ENCODE peak calls at places on chromosome 10, in eight cellular contexts. F is NB4, N is HCT116, C is prostate gland, I is heart left ventricle, Y is A549, A is tibial nerve, E is IMR-90. L is an unnamed sample.

GRCh38 chr10:34241226-34242000 is 573.7 kb downstream of the PARD3 start:
- DNase-seq in F (no peak), N (no peak), C (no peak), I (no peak), Y (no peak), A (no peak), E (no peak), L (no peak)

GRCh38 chr10:13450078-13450477 is 78.7 kb downstream of the BEND7 start:
- DNase-seq in F (peak; percentile 1), N (no peak), C (no peak), I (no peak), Y (no peak), A (no peak), E (peak; percentile 72), L (no peak)

GRCh38 chr10:100194711-100195110 is 8.9 kb upstream of the ERLIN1 start:
- DNase-seq in F (no peak), N (no peak), C (no peak), I (no peak), Y (no peak), A (no peak), E (no peak), L (no peak)

GRCh38 chr10:16436367-16436757 is 448 bp upstream of the PTER start:
- DNase-seq in F (no peak), N (no peak), C (no peak), I (peak; percentile 22), Y (no peak), A (no peak), E (no peak), L (no peak)

GRCh38 chr10:110399163-110400094 is 94.7 kb upstream of the SMNDC1 start:
- DNase-seq in F (no peak), N (peak; percentile 95), C (no peak), I (no peak), Y (peak; percentile 90), A (no peak), E (peak; percentile 99), L (no peak)

GRCh38 chr10:29946953-29947700 is 112.3 kb downstream of the JCAD start:
- DNase-seq in F (no peak), N (no peak), C (peak; percentile 78), I (peak; percentile 42), Y (no peak), A (peak; percentile 20), E (peak; percentile 94), L (peak; percentile 35)

GRCh38 chr10:659710-660141 is 29.7 kb downstream of the DIP2C start:
- DNase-seq in F (no peak), N (no peak), C (no peak), I (no peak), Y (no peak), A (no peak), E (peak; percentile 87), L (no peak)

GRCh38 chr10:30088178-30088577 is 28.8 kb upstream of the JCAD start:
- DNase-seq in F (no peak), N (no peak), C (no peak), I (no peak), Y (no peak), A (no peak), E (no peak), L (no peak)

GRCh38 chr10:102065561-102066420 is 642 bp downstream of the HPS6 start:
- DNase-seq in F (peak; percentile 60), N (no peak), C (peak; percentile 9), I (peak; percentile 37), Y (peak; percentile 38), A (no peak), E (peak; percentile 13), L (peak; percentile 92)
- TF ChIP-seq POLR2A in F (no peak), N (no peak), C (no peak), I (no peak), Y (no peak), A (no peak), E (no peak), L (no peak)

GRCh38 chr10:7475954-7476353 is 65.1 kb upstream of the SFMBT2 start:
- DNase-seq in F (no peak), N (no peak), C (no peak), I (no peak), Y (no peak), A (no peak), E (no peak), L (no peak)
- TF ChIP-seq POLR2A in F (no peak), N (no peak), C (no peak), I (no peak), Y (no peak), A (no peak), E (no peak), L (no peak)

GRCh38 chr10:62681211-62681940 is 123.1 kb upstream of the ADO start:
- DNase-seq in F (peak; percentile 96), N (no peak), C (no peak), I (no peak), Y (no peak), A (no peak), E (no peak), L (peak; percentile 41)
- TF ChIP-seq POLR2A in F (no peak), N (no peak), C (no peak), I (no peak), Y (no peak), A (no peak), E (no peak), L (no peak)

DNA sequence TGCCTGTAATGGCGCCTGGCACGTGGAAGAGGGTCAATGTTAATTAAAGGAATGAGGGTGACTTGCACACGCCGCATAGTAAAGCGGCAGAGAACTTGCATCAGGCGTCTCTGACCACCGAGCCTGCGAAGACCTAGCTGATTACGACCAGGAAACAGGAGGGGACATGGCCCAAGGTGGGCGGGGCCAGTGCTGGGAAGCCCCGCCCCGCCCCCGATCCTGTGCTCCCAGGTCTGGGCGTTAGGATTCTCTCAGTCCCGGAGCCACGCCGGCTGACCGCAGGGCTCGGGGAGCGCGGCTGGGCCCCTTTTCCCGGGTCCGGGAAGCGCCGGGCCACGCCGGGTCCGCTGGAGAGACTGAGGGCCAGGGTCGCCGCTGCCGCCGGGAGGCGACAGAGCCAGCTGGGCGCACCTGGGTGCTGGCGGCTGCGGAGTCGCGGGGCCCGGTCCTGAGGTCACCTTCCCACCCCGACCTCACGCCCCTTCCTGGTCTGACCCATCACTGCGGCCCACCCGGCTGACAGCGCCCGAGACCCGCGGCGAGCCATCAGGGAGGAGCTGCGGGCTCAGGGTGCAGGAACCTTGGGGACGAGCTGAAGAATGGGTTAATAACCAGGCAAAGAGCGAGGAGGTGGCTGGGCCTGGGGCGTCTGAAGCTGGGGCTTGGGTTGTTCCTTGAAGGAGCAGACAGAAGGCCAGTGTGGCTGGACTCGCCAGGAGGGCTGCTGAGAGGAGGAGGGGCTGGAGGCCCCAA is 23.0 kb upstream of the GRID1 start:
- DNase-seq in F (no peak), N (no peak), C (no peak), I (no peak), Y (peak; percentile 43), A (no peak), E (peak; percentile 19), L (peak; percentile 68)
- TF ChIP-seq POLR2A in F (no peak), N (no peak), C (no peak), I (no peak), Y (no peak), A (no peak), E (no peak), L (no peak)

DNA sequence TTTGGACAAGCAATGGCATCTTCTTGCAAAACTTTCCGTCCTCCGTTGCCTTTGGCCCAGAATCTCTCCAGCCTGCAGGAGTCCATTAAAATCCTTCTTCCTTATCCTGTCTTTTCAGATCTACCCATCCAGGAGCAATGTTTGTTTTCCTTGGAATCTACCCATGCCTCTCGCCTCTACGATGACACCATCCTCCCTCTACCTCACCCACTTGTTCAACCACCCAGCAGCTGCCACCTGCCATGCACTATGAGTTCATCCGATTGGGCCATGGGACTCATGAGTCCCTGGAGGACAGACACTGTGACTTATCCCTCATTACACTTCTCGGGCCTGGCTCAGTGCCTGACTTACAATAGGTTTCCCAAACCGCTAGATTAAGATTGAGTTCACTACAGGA is 26.8 kb upstream of the MGMT start:
- DNase-seq in F (no peak), N (no peak), C (no peak), I (no peak), Y (no peak), A (no peak), E (no peak), L (no peak)
- TF ChIP-seq POLR2A in F (no peak), N (no peak), C (no peak), I (no peak), Y (no peak), A (no peak), E (no peak), L (no peak)

GRCh38 chr10:55631071-55631654 is 729.9 kb downstream of the ZWINT start:
- DNase-seq in F (no peak), N (no peak), C (no peak), I (peak; percentile 29), Y (peak; percentile 38), A (no peak), E (no peak), L (peak; percentile 60)

GRCh38 chr10:55627526-55628170 is 733.4 kb downstream of the ZWINT start:
- DNase-seq in F (no peak), N (no peak), C (no peak), I (no peak), Y (no peak), A (no peak), E (no peak), L (no peak)

GRCh38 chr10:55629792-55630490 is 731.1 kb downstream of the ZWINT start:
- DNase-seq in F (no peak), N (no peak), C (no peak), I (no peak), Y (peak; percentile 15), A (no peak), E (peak; percentile 4), L (no peak)

GRCh38 chr10:55630491-55631056 is 730.5 kb downstream of the ZWINT start:
- DNase-seq in F (no peak), N (no peak), C (no peak), I (no peak), Y (no peak), A (no peak), E (no peak), L (peak; percentile 64)

GRCh38 chr10:55628260-55628701 is 732.8 kb downstream of the ZWINT start:
- DNase-seq in F (no peak), N (no peak), C (no peak), I (no peak), Y (no peak), A (no peak), E (no peak), L (no peak)
- TF ChIP-seq POLR2A in F (no peak), N (no peak), C (no peak), I (no peak), Y (no peak), A (no peak), E (no peak), L (no peak)

GRCh38 chr10:58818889-58819288 is 306.2 kb downstream of the BICC1 start:
- DNase-seq in F (no peak), N (no peak), C (no peak), I (no peak), Y (no peak), A (no peak), E (peak; percentile 79), L (no peak)
- TF ChIP-seq POLR2A in F (no peak), N (no peak), C (no peak), I (no peak), Y (no peak), A (no peak), E (no peak), L (no peak)

DNA sequence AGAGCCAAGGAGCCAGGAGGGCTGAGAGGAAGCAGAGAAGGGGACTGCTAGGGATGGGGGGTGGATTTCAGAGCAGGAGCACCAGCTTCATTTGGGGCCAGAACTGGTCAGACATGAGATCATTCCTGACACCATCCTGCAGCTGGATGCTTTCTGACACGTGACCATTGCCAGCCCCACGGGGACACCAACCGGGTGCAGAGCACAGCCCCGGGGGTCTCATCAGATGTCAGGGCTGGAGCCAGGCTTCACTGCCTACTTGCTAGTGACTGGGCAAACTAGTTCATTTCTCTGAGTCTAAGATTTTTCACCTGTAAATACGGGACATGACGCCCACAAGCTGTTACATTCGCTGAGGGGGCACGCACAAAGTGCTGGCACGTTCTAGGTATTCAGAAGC is 55.1 kb upstream of the CACUL1 start:
- DNase-seq in F (no peak), N (no peak), C (no peak), I (no peak), Y (no peak), A (no peak), E (no peak), L (no peak)
- TF ChIP-seq POLR2A in F (no peak), N (no peak), C (no peak), I (no peak), Y (no peak), A (no peak), E (no peak), L (no peak)